ENCODE peak calls at places on chromosomes 16 and 17, in six cellular contexts. Y is A549, F is PC-3, X is cardiac muscle cell, U is ovary, I is left ventricle myocardium inferior. M is an unnamed sample.

GRCh38 chr16:61575617-61576016 is 460.6 kb downstream of the CDH8 start:
- DNase-seq in F (no peak), X (no peak), Y (no peak), U (no peak), I (no peak), M (no peak)

GRCh38 chr16:28042856-28043255 is 20.7 kb downstream of the GSG1L start:
- DNase-seq in U (no peak), I (no peak), X (no peak), Y (no peak), F (no peak), M (no peak)

GRCh38 chr17:8128125-8128784 is 4.3 kb upstream of the HES7 start:
- DNase-seq in I (no peak), X (no peak), F (no peak), U (no peak), Y (no peak), M (no peak)

GRCh38 chr17:16398270-16399267 is 16.8 kb upstream of the TRPV2 start:
- DNase-seq in Y (no peak), X (no peak), F (peak), U (no peak), I (no peak), M (no peak)

GRCh38 chr16:14366974-14367707 is 262.9 kb downstream of the PARN start:
- DNase-seq in I (no peak), F (no peak), U (no peak), X (no peak), Y (no peak), M (no peak)

GRCh38 chr17:39818282-39819000 is 45.7 kb downstream of the IKZF3 start:
- DNase-seq in I (no peak), U (no peak), X (no peak), Y (no peak), F (no peak), M (no peak)

GRCh38 chr16:87332150-87332549 is 15.0 kb upstream of the C16orf95 start:
- DNase-seq in U (no peak), Y (no peak), I (no peak), F (peak), X (no peak), M (peak)

GRCh38 chr17:47714773-47715396 is 18.2 kb upstream of the TBX21 start:
- DNase-seq in U (no peak), F (no peak), I (no peak), Y (no peak), X (no peak), M (no peak)

GRCh38 chr17:78329263-78330059 is 30.4 kb downstream of the SOCS3 start:
- DNase-seq in Y (no peak), I (no peak), U (peak), F (peak), X (no peak), M (peak)

GRCh38 chr17:76957600-76958464 is 89.6 kb downstream of the MGAT5B start:
- DNase-seq in X (peak), Y (no peak), F (no peak), I (no peak), U (no peak), M (peak)

GRCh38 chr16:14454391-14454790 is 175.7 kb downstream of the PARN start:
- DNase-seq in F (peak), U (no peak), X (no peak), Y (no peak), I (no peak), M (no peak)

GRCh38 chr17:29590261-29590978 is 972 bp upstream of the GIT1 start:
- DNase-seq in U (peak), I (no peak), X (no peak), F (no peak), Y (peak), M (no peak)

GRCh38 chr17:30095507-30096244 is 20.9 kb upstream of the NSRP1 start:
- DNase-seq in I (no peak), U (no peak), X (peak), F (peak), Y (peak), M (peak)

GRCh38 chr17:17059301-17059890 is 17.1 kb downstream of the MPRIP start:
- DNase-seq in Y (no peak), U (no peak), I (no peak), F (no peak), X (no peak), M (no peak)

GRCh38 chr16:50462793-50463507 is 85.2 kb upstream of the NKD1 start:
- DNase-seq in Y (no peak), F (no peak), I (no peak), U (no peak), X (no peak), M (no peak)

GRCh38 chr16:86631441-86631840 is 53.1 kb downstream of the FOXL1 start:
- DNase-seq in F (peak), X (no peak), I (no peak), U (no peak), Y (peak), M (peak)

GRCh38 chr16:87765776-87766484 is at the start of gene KLHDC4:
- DNase-seq in I (peak), Y (peak), U (peak), X (peak), F (peak), M (peak)

GRCh38 chr16:49605536-49606241 is 232.1 kb downstream of the C16orf78 start:
- DNase-seq in F (no peak), Y (no peak), I (no peak), U (no peak), X (no peak), M (no peak)

GRCh38 chr16:67729636-67730248 is 10.6 kb upstream of the GFOD2 start:
- DNase-seq in F (no peak), I (no peak), Y (no peak), U (no peak), X (no peak), M (no peak)

GRCh38 chr17:32863559-32863958 is 13.4 kb downstream of the MYO1D start:
- DNase-seq in X (no peak), I (no peak), F (no peak), Y (no peak), U (no peak), M (no peak)

GRCh38 chr16:31532120-31532519 is 4.4 kb downstream of the AHSP start:
- DNase-seq in Y (no peak), I (no peak), U (no peak), F (no peak), X (no peak), M (no peak)

GRCh38 chr16:78503501-78504110 is 404.2 kb downstream of the WWOX start:
- DNase-seq in Y (peak), F (peak), X (peak), U (peak), I (no peak), M (peak)

GRCh38 chr17:82015311-82015971 is 7.2 kb downstream of the CENPX start:
- DNase-seq in X (no peak), F (no peak), U (no peak), Y (no peak), I (no peak), M (no peak)

GRCh38 chr16:69567031-69567680 is 1.4 kb downstream of the NFAT5 start:
- DNase-seq in Y (no peak), F (peak), U (no peak), I (no peak), X (peak), M (peak)

GRCh38 chr17:3015890-3016289 is 47.5 kb downstream of the OR1D5 start:
- DNase-seq in I (no peak), U (no peak), Y (no peak), X (no peak), F (peak), M (peak)

GRCh38 chr16:21194771-21195301 is 16.5 kb downstream of the ZP2 start:
- DNase-seq in Y (no peak), U (no peak), X (no peak), I (no peak), F (no peak), M (peak)

GRCh38 chr17:48522031-48522593 is 8.7 kb downstream of the HOXB1 start:
- DNase-seq in I (no peak), U (no peak), F (peak), Y (peak), X (peak), M (no peak)

GRCh38 chr16:55437627-55438026 is 41.4 kb upstream of the MMP2 start:
- DNase-seq in I (no peak), X (no peak), U (no peak), F (no peak), Y (no peak), M (peak)

GRCh38 chr16:71439531-71439930 is 2.3 kb downstream of the TLE7 start:
- DNase-seq in X (no peak), Y (no peak), I (no peak), F (no peak), U (no peak), M (no peak)

GRCh38 chr16:13873835-13874438 is 46.0 kb upstream of the ERCC4 start:
- DNase-seq in F (peak), I (no peak), Y (peak), X (peak), U (no peak), M (no peak)

GRCh38 chr16:69626256-69626655 is 60.5 kb downstream of the NFAT5 start:
- DNase-seq in Y (peak), X (no peak), F (no peak), U (no peak), I (no peak), M (peak)

GRCh38 chr17:73669771-73670170 is 25.5 kb upstream of the SDK2 start:
- DNase-seq in F (no peak), U (no peak), I (no peak), Y (no peak), X (no peak), M (no peak)

DNA sequence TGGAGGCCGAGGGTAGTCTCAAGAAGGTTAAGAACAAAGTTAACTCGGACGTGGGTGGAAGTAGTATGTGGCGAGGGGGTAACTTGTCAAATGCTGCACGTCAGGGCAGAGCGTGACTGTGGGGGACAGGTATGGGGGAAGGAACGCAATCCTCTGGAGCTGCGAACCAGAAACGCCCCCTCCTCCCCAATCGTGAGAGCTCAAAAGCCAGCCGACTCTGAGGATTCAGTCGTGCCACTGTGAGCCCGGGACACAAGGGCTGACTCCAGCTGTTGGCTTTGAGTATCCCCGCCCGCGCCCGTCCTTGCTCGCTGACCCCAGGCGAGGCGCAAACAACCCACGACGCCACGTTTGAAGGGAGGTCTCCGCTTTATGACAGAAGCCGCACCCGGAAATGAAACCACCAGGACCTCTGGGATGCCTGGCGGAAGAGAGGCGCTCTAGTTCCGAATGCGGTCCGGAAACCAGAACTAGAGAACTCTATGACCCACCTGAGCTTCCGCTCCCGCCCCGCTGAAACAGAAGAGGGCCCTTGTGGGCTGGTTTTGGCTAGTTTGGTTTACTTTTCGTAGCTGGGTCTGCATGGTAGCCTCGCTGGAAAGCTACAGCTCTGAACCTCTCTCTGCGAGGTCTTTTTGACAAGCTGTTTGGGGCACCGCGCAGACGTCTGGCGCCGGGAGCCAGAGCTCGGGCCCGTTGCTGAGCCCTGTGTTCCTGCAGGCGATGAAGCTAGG is at the start of gene PEX12:
- DNase-seq in Y (peak), U (peak), X (peak), I (peak), F (peak), M (peak)
- TF ChIP-seq CTCF in Y (no peak), U (no peak), X (no peak), I (no peak), F (no peak), M (no peak)

GRCh38 chr16:9151597-9151996 is 60.2 kb downstream of the HAPSTR1 start:
- DNase-seq in U (no peak), F (no peak), I (no peak), Y (peak), X (no peak), M (no peak)

GRCh38 chr16:9155876-9156275 is 64.4 kb downstream of the HAPSTR1 start:
- DNase-seq in Y (no peak), U (no peak), F (no peak), X (no peak), I (no peak), M (no peak)

GRCh38 chr16:9153502-9153864 is 62.0 kb downstream of the HAPSTR1 start:
- DNase-seq in U (no peak), F (no peak), X (no peak), I (no peak), Y (no peak), M (no peak)

GRCh38 chr16:9152649-9153501 is 61.4 kb downstream of the HAPSTR1 start:
- DNase-seq in Y (no peak), X (no peak), I (no peak), F (no peak), U (no peak), M (no peak)

DNA sequence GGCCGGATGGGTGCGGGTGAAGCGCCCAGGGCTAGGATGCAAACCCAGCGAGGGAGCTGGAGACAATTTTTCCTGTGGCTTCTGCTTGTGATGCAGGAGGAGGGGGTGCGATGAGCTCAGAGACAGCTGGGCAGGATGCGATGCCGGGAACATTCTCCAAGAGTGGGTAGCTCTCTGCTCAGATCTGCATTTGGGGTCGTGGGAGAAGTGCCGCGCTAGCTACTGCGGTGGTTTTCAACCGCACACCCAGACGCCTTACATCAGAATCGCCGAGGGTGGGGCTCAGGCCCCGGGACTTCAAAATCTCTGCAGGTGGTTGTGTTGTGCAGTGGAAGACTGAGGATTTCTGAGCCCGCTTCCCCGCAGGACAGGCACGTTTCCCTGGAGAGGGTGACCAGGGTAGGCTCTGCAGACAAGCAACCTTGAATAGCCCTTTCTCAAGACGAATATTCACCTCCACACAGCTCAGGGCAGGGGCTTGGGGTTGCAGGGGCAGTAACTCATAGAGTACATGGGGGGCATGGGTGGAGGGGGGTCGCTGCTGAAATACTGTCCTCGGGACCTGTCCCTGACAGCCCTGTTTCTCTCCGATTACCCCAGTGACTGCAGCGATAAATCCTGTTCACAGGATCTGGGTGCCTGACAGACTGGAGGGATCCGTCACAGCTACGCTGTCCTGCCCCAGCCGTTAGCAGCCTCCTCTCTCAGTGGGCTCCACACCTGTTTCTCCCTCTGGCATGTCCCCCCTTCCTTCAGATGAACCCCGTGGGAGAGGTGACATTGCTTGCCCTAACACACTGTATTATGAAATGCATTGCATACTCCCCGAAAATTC is 63.3 kb downstream of the HAPSTR1 start:
- DNase-seq in F (no peak), Y (no peak), U (no peak), I (no peak), X (no peak), M (no peak)
- H3K4me3 ChIP-seq in F (no peak), Y (no peak), U (no peak), I (no peak), X (no peak), M (no peak)

GRCh38 chr16:89949121-89949742 is 677 bp downstream of the DEF8 start:
- DNase-seq in I (no peak), X (no peak), Y (no peak), U (no peak), F (no peak), M (no peak)

GRCh38 chr16:89949756-89950155 is 1.2 kb downstream of the DEF8 start:
- DNase-seq in Y (no peak), I (no peak), F (no peak), U (no peak), X (no peak), M (no peak)

GRCh38 chr16:89946515-89946914 is 2.0 kb upstream of the DEF8 start:
- DNase-seq in U (no peak), I (no peak), F (no peak), Y (no peak), X (no peak), M (no peak)

GRCh38 chr16:89944773-89945172 is 3.8 kb upstream of the DEF8 start:
- DNase-seq in I (no peak), Y (no peak), F (no peak), X (no peak), U (no peak), M (no peak)

GRCh38 chr16:89945654-89946053 is 2.9 kb upstream of the DEF8 start:
- DNase-seq in Y (no peak), I (no peak), F (peak), U (no peak), X (no peak), M (no peak)
- TF ChIP-seq CTCF in Y (no peak), I (no peak), F (no peak), U (no peak), X (no peak), M (no peak)

DNA sequence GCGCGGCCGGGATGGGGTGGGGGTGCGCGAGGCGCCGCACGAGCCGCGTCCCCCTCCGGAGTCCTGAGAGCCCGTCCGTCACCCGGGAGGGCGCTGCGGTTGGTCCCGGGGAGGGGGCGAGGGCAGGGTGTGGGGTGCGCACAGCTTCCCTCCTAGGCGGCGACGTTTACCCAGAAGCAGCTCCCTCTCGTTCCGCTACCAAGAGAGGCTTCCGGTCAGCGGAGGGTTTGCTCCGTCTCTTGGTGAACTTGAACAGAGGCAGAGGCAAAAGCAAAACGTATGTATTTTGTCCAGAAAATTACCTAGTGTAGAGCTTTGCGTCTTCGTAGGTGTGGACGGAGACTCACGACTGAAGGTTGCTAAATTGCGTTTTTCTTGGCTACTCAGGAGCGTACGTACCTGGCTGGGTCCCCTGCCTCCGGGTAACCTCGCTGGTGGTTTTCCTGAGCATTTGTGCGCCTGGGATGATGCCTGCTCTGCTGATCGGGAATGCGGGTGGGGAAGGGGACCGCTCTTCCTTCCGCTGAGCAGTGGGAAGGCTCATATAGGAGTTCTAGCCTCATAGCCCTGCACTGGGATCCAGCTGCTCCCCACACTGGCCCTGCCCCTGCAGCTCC is 824 bp downstream of the WSCD1 start:
- DNase-seq in U (no peak), X (peak), F (peak), Y (peak), I (no peak), M (no peak)
- H3K4me3 ChIP-seq in U (peak), X (peak), F (peak), Y (peak), I (peak), M (peak)

GRCh38 chr16:23009075-23009474 is 140.2 kb downstream of the USP31 start:
- DNase-seq in F (no peak), I (no peak), U (no peak), X (no peak), Y (no peak), M (no peak)
- TF ChIP-seq CTCF in F (no peak), I (no peak), U (no peak), X (no peak), Y (no peak), M (no peak)

GRCh38 chr16:3171181-3171854 is 16.7 kb upstream of the OR1F1 start:
- DNase-seq in F (no peak), I (no peak), U (no peak), Y (no peak), X (no peak), M (no peak)

GRCh38 chr16:3175157-3176153 is 12.5 kb upstream of the OR1F1 start:
- DNase-seq in Y (peak), U (no peak), I (no peak), X (no peak), F (peak), M (peak)

GRCh38 chr16:3171855-3172593 is 16.0 kb upstream of the OR1F1 start:
- DNase-seq in I (no peak), U (no peak), F (no peak), X (no peak), Y (peak), M (peak)

GRCh38 chr16:3173892-3174617 is 13.9 kb upstream of the OR1F1 start:
- DNase-seq in Y (peak), I (no peak), X (peak), U (no peak), F (peak), M (no peak)

DNA sequence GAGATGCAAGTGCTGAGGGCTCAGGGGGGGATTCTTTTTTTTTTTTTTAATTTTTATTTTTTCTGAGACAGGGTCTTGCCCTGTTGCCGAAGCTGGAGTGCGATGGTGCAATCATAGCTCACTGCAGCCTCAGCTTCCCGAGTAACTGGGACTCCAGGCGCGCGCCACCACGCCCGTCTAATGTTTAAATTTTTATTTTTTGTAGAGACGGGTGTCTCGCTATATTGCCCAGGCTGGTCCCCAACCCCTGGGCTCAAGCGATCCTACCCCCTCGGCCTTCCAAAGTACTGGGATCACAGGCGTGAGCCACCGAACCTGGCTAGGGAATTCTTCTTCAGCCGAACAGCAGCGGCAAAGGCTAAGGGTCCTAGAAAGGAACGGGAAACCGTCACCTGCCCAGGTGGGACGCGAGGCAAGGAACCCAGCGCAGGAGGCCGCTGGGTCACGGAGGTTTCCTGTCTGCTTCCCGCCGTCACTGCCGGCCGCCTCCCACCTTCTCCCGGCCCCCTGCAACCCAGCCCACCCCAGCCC is 13.3 kb upstream of the OR1F1 start:
- DNase-seq in Y (no peak), F (no peak), I (no peak), U (no peak), X (no peak), M (no peak)
- H3K4me3 ChIP-seq in Y (peak), F (peak), I (no peak), U (no peak), X (no peak), M (peak)

DNA sequence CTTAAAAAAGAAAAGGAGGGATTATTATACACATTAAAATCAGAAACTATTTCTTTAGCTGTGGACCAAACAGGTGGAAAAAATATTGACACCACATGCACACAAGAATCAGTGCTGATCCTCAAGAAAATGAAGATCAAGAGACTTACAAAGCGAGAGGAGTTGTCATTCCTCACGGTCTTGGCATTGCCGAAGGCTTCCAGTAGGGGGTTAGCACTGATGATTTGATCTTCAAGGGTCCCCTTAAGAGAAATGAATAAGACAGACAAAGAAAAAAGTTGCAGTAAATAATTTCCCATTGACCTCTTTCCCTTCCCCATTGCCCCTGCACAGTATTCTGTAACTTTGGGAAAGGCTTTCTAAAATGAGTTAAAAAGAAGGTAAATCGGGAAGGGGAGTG is 6.0 kb downstream of the MYH4 start:
- DNase-seq in F (no peak), I (no peak), Y (no peak), X (no peak), U (no peak), M (no peak)
- TF ChIP-seq CTCF in F (no peak), I (no peak), Y (no peak), X (no peak), U (no peak), M (no peak)

M was measured in brain microvascular endothelial cell.